ENCODE peak calls at places on chromosomes 2 and 18, in four cellular contexts. L, V, O and A are unnamed samples.

GRCh38 chr18:29161429-29161828 is 984.5 kb upstream of the CDH2 start:
- DNase-seq in L (no peak), V (no peak), O (peak; percentile 55), A (peak; percentile 32)

GRCh38 chr2:106207246-106207645 is 13.1 kb upstream of the UXS1 start:
- DNase-seq in L (no peak), V (no peak), O (no peak), A (no peak)

GRCh38 chr2:236843604-236844003 is 242.1 kb upstream of the COPS8 start:
- DNase-seq in L (no peak), V (no peak), O (no peak), A (no peak)

GRCh38 chr18:35010156-35010555 is 31.1 kb upstream of the MAPRE2 start:
- DNase-seq in L (no peak), V (no peak), O (no peak), A (no peak)

GRCh38 chr2:163943403-163944356 is 207.9 kb upstream of the FIGN start:
- DNase-seq in L (peak; percentile 44), V (no peak), O (peak; percentile 5), A (no peak)

GRCh38 chr2:9594361-9595063 is 36.3 kb downstream of the YWHAQ start:
- DNase-seq in L (peak; percentile 94), V (peak; percentile 84), O (peak; percentile 54), A (peak; percentile 98)

GRCh38 chr2:231260442-231260841 is 62.0 kb downstream of the ARMC9 start:
- DNase-seq in L (peak; percentile 6), V (peak; percentile 8), O (peak; percentile 16), A (peak; percentile 26)

GRCh38 chr2:108324531-108325256 is 36.0 kb downstream of the SULT1C2 start:
- DNase-seq in L (peak; percentile 61), V (peak; percentile 33), O (peak; percentile 46), A (peak; percentile 86)

GRCh38 chr18:41553716-41554115 is 401.3 kb upstream of the PIK3C3 start:
- DNase-seq in L (no peak), V (no peak), O (no peak), A (no peak)

GRCh38 chr18:398866-399637 is 101.4 kb downstream of the COLEC12 start:
- DNase-seq in L (no peak), V (no peak), O (no peak), A (no peak)

GRCh38 chr2:95017836-95018235 is 7.7 kb upstream of the MAL start:
- DNase-seq in L (no peak), V (no peak), O (no peak), A (no peak)

GRCh38 chr18:29123706-29124530 is 947.0 kb upstream of the CDH2 start:
- DNase-seq in L (peak; percentile 5), V (peak; percentile 14), O (no peak), A (peak; percentile 3)

GRCh38 chr2:176582990-176583481 is 313.8 kb downstream of the MTX2 start:
- DNase-seq in L (peak; percentile 91), V (peak; percentile 89), O (peak; percentile 97), A (peak; percentile 97)

GRCh38 chr18:44715245-44715644 is 34.6 kb downstream of the SETBP1 start:
- DNase-seq in L (peak; percentile 66), V (peak; percentile 52), O (peak; percentile 47), A (peak; percentile 92)

GRCh38 chr2:23480991-23481797 is 96.2 kb downstream of the KLHL29 start:
- DNase-seq in L (peak; percentile 93), V (peak; percentile 58), O (peak; percentile 63), A (peak; percentile 81)

GRCh38 chr2:189304360-189304759 is 124.8 kb upstream of the COL5A2 start:
- DNase-seq in L (no peak), V (no peak), O (no peak), A (no peak)

DNA sequence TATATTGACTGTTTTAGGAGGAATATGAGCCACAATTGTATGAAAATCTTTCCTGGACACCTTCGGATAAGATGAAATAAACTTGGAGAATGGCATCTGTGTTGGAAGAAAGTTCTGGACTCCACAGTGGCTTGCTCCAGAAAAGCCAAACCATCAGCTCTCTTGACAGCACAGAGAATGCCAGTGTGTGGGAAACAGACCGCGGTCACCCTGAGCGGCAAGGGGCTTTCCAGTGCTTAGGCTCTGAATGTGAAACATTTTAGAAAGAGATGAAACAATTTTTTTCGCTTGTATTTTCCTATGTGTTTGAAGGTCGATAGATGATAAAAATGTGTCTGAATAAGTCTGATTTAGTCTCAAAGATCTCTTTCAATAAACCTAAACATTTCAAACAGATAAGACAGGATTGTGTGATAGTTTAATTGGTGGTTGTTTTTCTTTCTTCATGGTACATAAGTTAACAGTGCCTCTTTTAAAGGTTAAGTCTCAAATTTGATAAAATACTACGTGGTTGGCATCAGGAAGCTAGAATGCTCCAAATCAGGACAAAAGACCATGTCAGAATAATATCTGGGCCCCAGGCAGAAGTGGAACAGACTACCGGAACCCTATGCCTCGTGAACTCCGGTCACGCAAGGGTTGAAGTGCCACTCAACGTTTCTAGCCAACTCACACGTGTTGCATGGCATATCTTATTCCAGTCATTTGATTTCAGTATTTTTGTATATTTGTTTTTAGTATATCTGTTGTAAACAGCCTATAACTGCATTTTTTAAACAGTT is 28.9 kb downstream of the PTGR3 start:
- DNase-seq in L (no peak), V (no peak), O (no peak), A (no peak)
- TF ChIP-seq EZH2 in L (no peak), V (no peak), O (no peak), A (no peak)

DNA sequence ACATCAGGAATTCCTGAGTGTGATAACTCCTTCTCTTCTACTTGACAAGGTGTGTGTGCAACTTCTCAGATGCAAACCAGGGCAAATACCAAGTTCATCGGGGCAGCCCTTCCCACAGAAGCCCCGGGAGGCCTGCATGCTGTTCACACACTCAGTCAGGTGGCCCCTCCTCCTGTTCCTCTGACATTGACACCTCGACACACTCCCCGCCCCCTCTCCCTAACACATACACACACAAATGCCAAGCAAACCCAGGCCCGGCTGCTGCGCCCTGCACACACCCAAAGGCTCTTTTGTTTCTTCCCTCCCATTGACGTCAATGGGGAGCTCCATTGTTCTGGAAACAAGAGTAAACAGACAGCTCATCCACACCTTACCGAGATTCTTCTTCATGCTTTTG is 1.7 kb upstream of the PER2 start:
- DNase-seq in L (peak; percentile 99), V (no peak), O (peak; percentile 92), A (no peak)
- H3K4me3 ChIP-seq in L (no peak overlapping the region), V (no peak overlapping the region), O (peak overlapping the region; percentile 80), A (no peak overlapping the region)

GRCh38 chr2:199581935-199582336 is 124.2 kb upstream of the SATB2 start:
- DNase-seq in L (no peak), V (peak; percentile 52), O (no peak), A (no peak)

GRCh38 chr2:199583676-199584075 is 125.9 kb upstream of the SATB2 start:
- DNase-seq in L (no peak), V (no peak), O (no peak), A (no peak)

DNA sequence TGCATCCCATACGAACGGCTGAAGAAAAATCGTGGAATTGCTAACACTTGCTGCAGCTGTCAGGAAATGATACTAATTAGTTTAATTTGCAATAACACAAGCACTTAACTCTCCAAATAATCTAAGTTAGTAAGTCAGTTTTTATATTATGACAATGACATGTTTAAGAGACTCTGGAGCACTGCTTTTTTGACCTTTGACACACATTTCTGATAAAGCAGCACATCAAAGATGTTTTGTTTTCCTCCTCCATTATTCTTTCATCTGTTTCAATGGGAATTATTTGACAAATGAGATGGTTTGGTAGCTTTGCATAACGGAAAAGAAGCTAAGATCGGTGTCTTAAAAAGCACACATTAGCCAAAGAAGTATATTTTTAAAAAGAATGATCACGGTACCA is 123.8 kb upstream of the SATB2 start:
- DNase-seq in L (no peak), V (no peak), O (no peak), A (no peak)
- H3K4me2 ChIP-seq in L (no peak overlapping the region), V (peak overlapping the region; percentile 69), O (no peak overlapping the region), A (no peak overlapping the region)

GRCh38 chr2:27264253-27264752 is 1.5 kb upstream of the SLC30A3 start:
- DNase-seq in L (no peak), V (no peak), O (no peak), A (no peak)

GRCh38 chr2:27265536-27265870 is 2.7 kb upstream of the SLC30A3 start:
- DNase-seq in L (no peak), V (no peak), O (no peak), A (no peak)

GRCh38 chr2:27263287-27264252 is 723 bp upstream of the SLC30A3 start:
- DNase-seq in L (no peak), V (no peak), O (no peak), A (no peak)

GRCh38 chr2:27262379-27263286 is at the start of gene SLC30A3:
- DNase-seq in L (peak; percentile 15), V (peak; percentile 28), O (no peak), A (peak; percentile 69)

GRCh38 chr2:27264753-27265535 is 2.1 kb upstream of the SLC30A3 start:
- DNase-seq in L (peak; percentile 39), V (peak; percentile 31), O (peak; percentile 58), A (peak; percentile 63)
- TF ChIP-seq EZH2 in L (no peak), V (no peak), O (no peak), A (peak; percentile 36)